ENCODE peak calls at places on chromosomes 7 and 10, in five cellular contexts. Y, N, G, J and D are unnamed samples.

GRCh38 chr7:37420931-37421330 is 27.7 kb downstream of the ELMO1 start:
- DNase-seq in J (no peak), G (no peak), Y (no peak), N (no peak), D (no peak)

GRCh38 chr10:48683893-48684292 is 780 bp upstream of the WDFY4 start:
- DNase-seq in N (no peak), G (no peak), Y (peak; percentile 87), J (no peak), D (no peak)

GRCh38 chr10:32205666-32206065 is 141.3 kb downstream of the EPC1 start:
- DNase-seq in J (no peak), Y (no peak), N (no peak), G (peak; percentile 59), D (no peak)

GRCh38 chr10:23918839-23919238 is 290.1 kb upstream of the KIAA1217 start:
- DNase-seq in Y (no peak), J (no peak), G (peak; percentile 22), N (no peak), D (no peak)

GRCh38 chr7:129394982-129395906 is 39.0 kb upstream of the STRIP2 start:
- DNase-seq in G (no peak), Y (no peak), J (no peak), N (no peak), D (no peak)

GRCh38 chr7:158829021-158829341 is 328 bp downstream of the ESYT2 start:
- DNase-seq in J (peak; percentile 55), G (peak; percentile 93), N (peak; percentile 92), Y (peak; percentile 89), D (peak; percentile 90)

GRCh38 chr10:8298871-8299570 is 244.5 kb downstream of the GATA3 start:
- DNase-seq in G (no peak), N (no peak), Y (no peak), J (no peak), D (peak; percentile 43)

GRCh38 chr10:122269097-122269687 is 1.9 kb upstream of the BTBD16 start:
- DNase-seq in G (no peak), Y (no peak), N (no peak), J (no peak), D (no peak)

DNA sequence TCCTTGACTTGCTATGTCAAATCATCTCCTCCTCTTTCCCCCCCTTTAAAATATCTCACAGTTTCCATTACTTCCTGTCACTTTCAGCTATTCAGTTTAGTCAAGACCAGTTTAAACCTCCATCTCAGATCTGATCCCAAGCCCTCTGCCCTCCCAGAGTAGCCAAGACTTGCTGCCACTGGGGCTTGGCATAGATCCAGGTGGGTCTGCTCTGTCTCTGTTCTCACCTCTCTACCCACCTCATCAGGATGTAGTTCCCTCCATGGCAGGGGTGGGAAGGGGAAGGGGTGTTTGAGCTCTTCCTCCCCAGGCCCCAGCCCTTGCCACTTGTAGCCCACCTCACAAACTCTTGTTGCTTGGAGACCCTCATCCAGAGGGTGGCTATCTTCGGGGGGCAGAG is 22.0 kb downstream of the PPP1R3C start:
- DNase-seq in G (no peak), J (no peak), Y (no peak), N (no peak), D (no peak)
- H3K4me1 ChIP-seq in G (peaks cover 68% of the 10 kb centered on the region), J (peaks cover 28% of the 10 kb centered on the region), Y (no peaks in the 10 kb centered on the region), N (no peaks in the 10 kb centered on the region), D (peaks cover 5% of the 10 kb centered on the region)

GRCh38 chr7:132261296-132261695 is 315.0 kb downstream of the PLXNA4 start:
- DNase-seq in J (no peak), G (no peak), N (no peak), Y (no peak), D (no peak)
- TF ChIP-seq EZH2phosphoT487 in J (no peak), G (no peak), N (no peak), Y (no peak), D (no peak)

DNA sequence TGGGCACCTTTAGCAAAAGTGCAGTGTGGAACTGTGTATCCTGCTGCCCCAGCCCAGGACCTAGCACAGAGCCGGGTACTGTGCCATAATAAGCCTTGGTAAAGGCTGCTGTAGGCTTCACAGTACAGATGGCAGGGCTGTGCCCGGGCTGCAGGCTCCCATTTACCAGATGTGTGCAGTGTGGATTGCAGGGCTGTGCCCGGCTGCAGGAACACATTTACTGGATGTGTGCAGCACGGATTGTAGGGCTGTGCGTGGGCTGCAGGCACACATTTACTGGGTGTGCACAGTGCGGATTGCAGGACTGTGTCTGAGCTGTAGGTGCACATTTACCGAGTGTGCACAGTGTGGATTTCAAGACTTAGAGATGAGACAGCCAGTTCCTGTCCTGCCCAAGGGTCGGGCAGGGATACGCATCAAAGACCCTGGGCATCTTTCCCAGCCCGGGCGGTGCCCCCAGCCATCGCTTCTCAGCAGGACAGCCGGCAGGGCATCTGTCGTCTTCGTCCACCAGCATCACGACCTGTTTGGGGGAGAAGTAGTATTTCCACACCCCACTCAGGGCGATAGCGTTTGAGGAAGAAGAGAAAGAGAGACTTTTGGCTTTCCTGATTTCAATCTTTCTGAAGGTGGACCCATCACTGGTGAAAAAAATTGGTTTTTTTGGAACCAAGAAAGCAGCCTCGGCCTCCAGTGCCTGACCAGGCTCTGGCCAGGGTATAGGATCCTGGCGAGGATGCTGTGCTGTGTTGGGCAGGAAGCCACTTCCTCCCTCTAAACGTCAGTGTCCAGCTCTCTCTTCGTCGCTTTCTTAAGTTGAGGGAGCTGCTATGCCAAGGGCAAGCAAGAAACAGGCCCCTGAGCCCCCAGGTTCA is 180.8 kb downstream of the CUX1 start:
- DNase-seq in G (no peak), J (no peak), Y (no peak), N (no peak), D (no peak)
- H3K79me2 ChIP-seq in G (no peaks in the 10 kb centered on the region), J (no peaks in the 10 kb centered on the region), Y (peaks cover 96% of the 10 kb centered on the region), N (peaks cover 70% of the 10 kb centered on the region), D (peaks cover 50% of the 10 kb centered on the region)

DNA sequence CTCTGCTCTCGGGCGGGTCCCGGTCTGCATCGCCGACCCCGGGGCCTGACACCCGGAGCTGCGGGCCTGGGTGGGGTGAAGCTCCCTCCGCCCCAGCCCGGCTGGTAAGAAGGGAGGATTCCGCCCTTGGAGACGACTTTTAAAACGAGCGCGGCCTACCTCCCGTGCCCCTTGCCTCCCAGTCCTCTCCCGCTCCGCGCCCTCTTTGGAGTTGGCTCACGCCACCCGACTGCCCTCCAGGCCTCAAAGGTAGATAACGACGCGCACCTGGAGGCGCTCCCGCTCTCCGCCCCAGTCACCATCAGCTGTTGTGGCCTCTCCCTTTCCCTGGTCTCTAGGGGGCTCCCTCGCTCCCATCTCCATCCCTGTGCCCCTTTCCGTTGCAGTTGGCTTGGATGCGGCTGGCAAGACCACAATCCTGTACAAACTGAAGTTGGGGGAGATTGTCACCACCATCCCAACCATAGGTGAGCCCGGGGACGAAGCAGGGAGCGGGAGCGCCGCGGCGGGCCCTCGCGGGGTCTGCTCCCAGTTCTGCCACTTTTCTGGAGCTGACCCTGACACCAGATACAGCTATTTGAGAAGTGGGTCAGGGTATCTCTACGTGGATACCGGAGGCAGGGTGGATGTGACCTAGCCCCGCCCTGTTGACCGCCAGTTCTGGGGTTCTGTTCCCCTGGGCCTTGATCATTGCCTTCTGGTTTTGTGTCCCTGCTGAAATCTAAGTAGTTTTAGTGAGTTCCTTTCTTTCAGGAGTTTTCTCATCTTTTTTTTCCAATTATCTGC is 679 bp downstream of the ARF5 start:
- DNase-seq in G (peak; percentile 66), Y (peak; percentile 29), N (peak; percentile 65), J (peak; percentile 43), D (peak; percentile 84)
- H3K4me1 ChIP-seq in G (peaks cover 12% of the 10 kb centered on the region), Y (peaks cover 27% of the 10 kb centered on the region), N (peaks cover 22% of the 10 kb centered on the region), J (peaks cover 18% of the 10 kb centered on the region), D (peaks cover 5% of the 10 kb centered on the region)

GRCh38 chr7:38675500-38676106 is 44.4 kb upstream of the AMPH start:
- DNase-seq in J (no peak), G (no peak), Y (no peak), N (no peak), D (peak; percentile 20)

GRCh38 chr7:38682602-38683001 is 51.4 kb upstream of the AMPH start:
- DNase-seq in J (no peak), N (no peak), Y (no peak), G (no peak), D (no peak)

GRCh38 chr7:38679419-38679818 is 48.2 kb upstream of the AMPH start:
- DNase-seq in Y (no peak), J (no peak), N (no peak), G (no peak), D (no peak)

GRCh38 chr7:38681882-38682281 is 50.7 kb upstream of the AMPH start:
- DNase-seq in N (no peak), J (no peak), G (peak; percentile 18), Y (no peak), D (no peak)

DNA sequence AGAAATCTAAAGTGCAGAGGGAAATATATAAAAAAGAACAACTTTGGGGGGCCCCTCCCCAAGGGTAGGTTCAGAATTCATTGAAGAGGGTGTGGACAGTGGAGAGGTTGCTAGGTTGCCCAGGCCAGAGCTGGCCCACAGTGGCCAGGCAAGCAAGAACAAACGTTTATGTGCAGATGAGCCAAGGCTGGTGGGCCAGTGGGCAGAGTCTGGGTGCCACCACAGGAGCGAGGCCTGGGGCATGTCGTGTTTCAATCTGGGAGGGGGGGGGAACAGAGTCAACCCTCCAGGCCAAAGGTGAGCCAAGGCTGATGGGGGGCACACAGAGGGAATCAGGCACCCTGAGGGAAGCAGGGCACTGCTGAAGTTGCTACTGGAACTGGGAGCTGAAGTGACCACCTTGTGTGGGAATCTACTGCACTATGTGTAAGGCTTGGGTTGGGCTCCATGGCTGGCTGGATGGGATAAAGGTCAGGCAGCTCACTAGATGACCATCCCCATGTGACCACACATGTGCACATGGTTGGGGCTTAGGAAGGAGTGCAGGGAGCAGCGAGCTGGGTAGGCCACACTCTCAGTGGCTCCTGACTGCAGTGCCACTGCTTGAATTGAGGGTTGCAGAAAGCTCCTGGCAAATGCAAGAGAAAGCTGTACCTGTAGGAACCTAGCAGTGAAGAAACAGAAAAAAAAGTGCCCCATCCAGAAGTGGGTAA is 47.3 kb upstream of the AMPH start:
- DNase-seq in J (no peak), Y (no peak), N (no peak), G (no peak), D (no peak)
- TF ChIP-seq EZH2phosphoT487 in J (no peak), Y (no peak), N (no peak), G (no peak), D (no peak)

GRCh38 chr10:103842605-103843004 is 12.8 kb downstream of the SH3PXD2A start:
- DNase-seq in N (no peak), G (no peak), Y (no peak), J (peak; percentile 40), D (no peak)
- H3K79me2 ChIP-seq in N (no peaks in the 10 kb centered on the region), G (peaks cover 87% of the 10 kb centered on the region), Y (no peaks in the 10 kb centered on the region), J (no peaks in the 10 kb centered on the region), D (no peaks in the 10 kb centered on the region)